ENCODE peak calls at places on chromosomes 3 and 15, in five cellular contexts. One of them, this sample, is unnamed.

GRCh38 chr15:82540055-82540983 is at the start of gene RPS17:
- DNase-seq in GM12891: peak
- DNase-seq in iPS-NIHi11: peak
- DNase-seq in CD8-positive, alpha-beta T cell: peak
- DNase-seq in left lung: peak
- DNase-seq in this sample: peak

GRCh38 chr15:40787344-40787841 is 17.6 kb downstream of the C15orf62 start:
- DNase-seq in GM12891: no peak
- DNase-seq in iPS-NIHi11: peak
- DNase-seq in CD8-positive, alpha-beta T cell: peak
- DNase-seq in left lung: no peak
- DNase-seq in this sample: no peak

GRCh38 chr3:171807129-171807675 is 3.1 kb downstream of the PLD1 start:
- DNase-seq in GM12891: no peak
- DNase-seq in iPS-NIHi11: no peak
- DNase-seq in CD8-positive, alpha-beta T cell: no peak
- DNase-seq in left lung: no peak
- DNase-seq in this sample: no peak

GRCh38 chr3:195537995-195538394 is 5.1 kb downstream of the PPP1R2 start:
- DNase-seq in GM12891: no peak
- DNase-seq in iPS-NIHi11: no peak
- DNase-seq in CD8-positive, alpha-beta T cell: peak
- DNase-seq in left lung: no peak
- DNase-seq in this sample: no peak

GRCh38 chr3:17901893-17902292 is 159.5 kb upstream of the TBC1D5 start:
- DNase-seq in GM12891: no peak
- DNase-seq in iPS-NIHi11: no peak
- DNase-seq in CD8-positive, alpha-beta T cell: no peak
- DNase-seq in left lung: no peak
- DNase-seq in this sample: no peak

GRCh38 chr3:78863294-78864203 is 904.2 kb downstream of the ROBO1 start:
- DNase-seq in GM12891: no peak
- DNase-seq in iPS-NIHi11: no peak
- DNase-seq in CD8-positive, alpha-beta T cell: no peak
- DNase-seq in left lung: no peak
- DNase-seq in this sample: no peak

GRCh38 chr15:92812271-92812670 is 87.9 kb upstream of the CHD2 start:
- DNase-seq in GM12891: no peak
- DNase-seq in iPS-NIHi11: no peak
- DNase-seq in CD8-positive, alpha-beta T cell: no peak
- DNase-seq in left lung: no peak
- DNase-seq in this sample: no peak

GRCh38 chr15:49064281-49064653 is 18.0 kb upstream of the SECISBP2L start:
- DNase-seq in GM12891: no peak
- DNase-seq in iPS-NIHi11: no peak
- DNase-seq in CD8-positive, alpha-beta T cell: no peak
- DNase-seq in left lung: no peak
- DNase-seq in this sample: no peak

GRCh38 chr3:112634786-112635541 is 6.0 kb downstream of the CCDC80 start:
- DNase-seq in GM12891: no peak
- DNase-seq in iPS-NIHi11: no peak
- DNase-seq in CD8-positive, alpha-beta T cell: no peak
- DNase-seq in left lung: no peak
- DNase-seq in this sample: no peak

GRCh38 chr15:46918462-46919125 is 798.7 kb upstream of the SEMA6D start:
- DNase-seq in GM12891: no peak
- DNase-seq in iPS-NIHi11: no peak
- DNase-seq in CD8-positive, alpha-beta T cell: no peak
- DNase-seq in left lung: peak
- DNase-seq in this sample: no peak

GRCh38 chr15:77988386-77989301 is 88.9 kb downstream of the TBC1D2B start:
- DNase-seq in GM12891: no peak
- DNase-seq in iPS-NIHi11: no peak
- DNase-seq in CD8-positive, alpha-beta T cell: no peak
- DNase-seq in left lung: peak
- DNase-seq in this sample: peak

This sample was measured in suprapubic skin.